ENCODE peak calls at places on chromosomes 13 and 19, in five cellular contexts. Q is H54, E is Calu3, F is dorsolateral prefrontal cortex, I is kidney glomerular epithelial cell. L is an unnamed sample.

GRCh38 chr19:58558066-58558622 is at the start of gene UBE2M:
- DNase-seq in Q (no peak), E (no peak), F (peak), I (no peak), L (no peak)

GRCh38 chr19:20558011-20558410 is 7.6 kb downstream of the ZNF737 start:
- DNase-seq in Q (no peak), E (no peak), F (peak), I (no peak), L (no peak)

GRCh38 chr13:40388617-40389016 is 277.8 kb downstream of the FOXO1 start:
- DNase-seq in Q (no peak), E (no peak), F (no peak), I (no peak), L (no peak)

GRCh38 chr19:33248954-33249613 is 23.4 kb upstream of the SLC7A10 start:
- DNase-seq in Q (peak), E (peak), F (no peak), I (no peak), L (no peak)

GRCh38 chr19:38483016-38483630 is 49.6 kb downstream of the RYR1 start:
- DNase-seq in Q (no peak), E (no peak), F (no peak), I (no peak), L (no peak)

GRCh38 chr13:31060655-31061054 is 101.0 kb downstream of the HSPH1 start:
- DNase-seq in Q (no peak), E (no peak), F (no peak), I (no peak), L (no peak)

GRCh38 chr19:16330368-16330801 is 5.8 kb downstream of the KLF2 start:
- DNase-seq in Q (peak), E (peak), F (no peak), I (peak), L (no peak)

GRCh38 chr13:113205428-113205931 is 3.0 kb downstream of the PCID2 start:
- DNase-seq in Q (no peak), E (no peak), F (no peak), I (no peak), L (no peak)

GRCh38 chr13:31069808-31070544 is 91.7 kb downstream of the HSPH1 start:
- DNase-seq in Q (no peak), E (no peak), F (no peak), I (no peak), L (no peak)

GRCh38 chr13:92838786-92839185 is 387.8 kb upstream of the GPC6 start:
- DNase-seq in Q (peak), E (no peak), F (no peak), I (peak), L (no peak)

GRCh38 chr13:30020726-30021312 is 170.4 kb upstream of the UBL3 start:
- DNase-seq in Q (peak), E (no peak), F (no peak), I (no peak), L (no peak)

GRCh38 chr19:1068111-1069001 is 1.4 kb downstream of the ARHGAP45 start:
- DNase-seq in Q (no peak), E (no peak), F (no peak), I (no peak), L (no peak)

GRCh38 chr13:108266316-108266936 is 3.1 kb upstream of the TNFSF13B start:
- DNase-seq in Q (no peak), E (no peak), F (no peak), I (no peak), L (no peak)

GRCh38 chr13:105598551-105598950 is 936.9 kb downstream of the EFNB2 start:
- DNase-seq in Q (no peak), E (no peak), F (no peak), I (peak), L (no peak)

GRCh38 chr13:29436721-29437250 is 158.7 kb downstream of the SLC7A1 start:
- DNase-seq in Q (no peak), E (no peak), F (no peak), I (no peak), L (no peak)

GRCh38 chr13:95317037-95317989 is 16.1 kb upstream of the ABCC4 start:
- DNase-seq in Q (no peak), E (no peak), F (no peak), I (peak), L (no peak)

GRCh38 chr19:47240996-47241918 is 10.3 kb upstream of the BBC3 start:
- DNase-seq in Q (peak), E (peak), F (peak), I (peak), L (no peak)

GRCh38 chr13:96680898-96681297 is 313.4 kb downstream of the OXGR1 start:
- DNase-seq in Q (no peak), E (no peak), F (no peak), I (no peak), L (no peak)

GRCh38 chr13:32264407-32264806 is 50.8 kb downstream of the ZAR1L start:
- DNase-seq in Q (no peak), E (no peak), F (no peak), I (no peak), L (no peak)

GRCh38 chr19:5397804-5398692 is 57.2 kb upstream of the ZNRF4 start:
- DNase-seq in Q (no peak), E (peak), F (peak), I (no peak), L (no peak)

GRCh38 chr13:112850273-112850672 is 118.7 kb upstream of the MCF2L start:
- DNase-seq in Q (no peak), E (no peak), F (no peak), I (peak), L (no peak)

GRCh38 chr13:102724923-102725322 is 30.1 kb upstream of the METTL21C start:
- DNase-seq in Q (no peak), E (peak), F (no peak), I (peak), L (no peak)

GRCh38 chr13:99417151-99417820 is 84.0 kb upstream of the TM9SF2 start:
- DNase-seq in Q (no peak), E (no peak), F (no peak), I (no peak), L (no peak)

GRCh38 chr19:3366761-3367571 is 583 bp downstream of the NFIC start:
- DNase-seq in Q (no peak), E (peak), F (no peak), I (no peak), L (no peak)

GRCh38 chr19:45403781-45404556 is 900 bp downstream of the PPP1R13L start:
- DNase-seq in Q (peak), E (peak), F (no peak), I (peak), L (no peak)

GRCh38 chr13:85148009-85148408 is 651.2 kb downstream of the SLITRK6 start:
- DNase-seq in Q (no peak), E (no peak), F (no peak), I (no peak), L (no peak)

GRCh38 chr19:46755077-46755852 is 9.0 kb upstream of the STRN4 start:
- DNase-seq in Q (no peak), E (no peak), F (no peak), I (no peak), L (no peak)

GRCh38 chr13:83221256-83221655 is 661.0 kb downstream of the SLITRK1 start:
- DNase-seq in Q (no peak), E (no peak), F (no peak), I (no peak), L (no peak)

GRCh38 chr13:76799696-76800095 is 86.5 kb downstream of the KCTD12 start:
- DNase-seq in Q (no peak), E (no peak), F (no peak), I (peak), L (no peak)

GRCh38 chr19:28744943-28745342 is 468.0 kb downstream of the UQCRFS1 start:
- DNase-seq in Q (no peak), E (no peak), F (no peak), I (no peak), L (no peak)

GRCh38 chr13:39783051-39783450 is 127.6 kb downstream of the COG6 start:
- DNase-seq in Q (no peak), E (no peak), F (no peak), I (no peak), L (no peak)

GRCh38 chr19:38838208-38838985 is 6.8 kb upstream of the ECH1 start:
- DNase-seq in Q (no peak), E (peak), F (no peak), I (no peak), L (no peak)

GRCh38 chr19:29745253-29745652 is 30.2 kb upstream of the C19orf12 start:
- DNase-seq in Q (no peak), E (peak), F (no peak), I (no peak), L (no peak)

GRCh38 chr19:3543150-3544053 is 4.4 kb downstream of the TEKTIP1 start:
- DNase-seq in Q (no peak), E (no peak), F (peak), I (no peak), L (peak)

GRCh38 chr19:5850743-5851293 is 431 bp downstream of the FUT3 start:
- DNase-seq in Q (no peak), E (peak), F (no peak), I (peak), L (no peak)

L was measured in nucleus accumbens.